ENCODE peak calls at places on chromosomes 16 and 17, in four cellular contexts. X is GM06990; C is CD8-positive, alpha-beta memory T cell; K is PC-9. I is an unnamed sample.

GRCh38 chr16:89973654-89974335 is 25.2 kb downstream of the DEF8 start:
- DNase-seq in X (no peak), C (no peak), K (no peak), I (no peak)

GRCh38 chr17:9644910-9645751 is at the start of gene USP43:
- DNase-seq in X (peak; percentile 29), C (no peak), K (peak; percentile 90), I (no peak)

GRCh38 chr16:19524866-19525723 is 1.4 kb downstream of the CCP110 start:
- DNase-seq in X (no peak), C (no peak), K (no peak), I (no peak)

GRCh38 chr16:17413508-17413907 is 57.3 kb downstream of the XYLT1 start:
- DNase-seq in X (no peak), C (no peak), K (no peak), I (no peak)

GRCh38 chr17:8935194-8935593 is 30.3 kb downstream of the PIK3R5 start:
- DNase-seq in X (peak; percentile 67), C (peak; percentile 81), K (no peak), I (peak; percentile 65)

GRCh38 chr16:24668481-24669001 is 60.9 kb upstream of the TNRC6A start:
- DNase-seq in X (no peak), C (no peak), K (no peak), I (no peak)

GRCh38 chr17:39636927-39637736 is at the start of gene STARD3:
- DNase-seq in X (peak; percentile 93), C (peak; percentile 93), K (peak; percentile 82), I (peak; percentile 80)

GRCh38 chr17:28796062-28796461 is 46.5 kb downstream of the FAM222B start:
- DNase-seq in X (no peak), C (no peak), K (no peak), I (no peak)

GRCh38 chr16:88854306-88855111 is 2.2 kb downstream of the GALNS start:
- DNase-seq in X (peak; percentile 43), C (peak; percentile 53), K (no peak), I (no peak)

GRCh38 chr16:54282923-54283734 is 3.5 kb downstream of the IRX3 start:
- DNase-seq in X (no peak), C (no peak), K (no peak), I (no peak)

GRCh38 chr17:58329035-58329807 is 626 bp upstream of the TSPOAP1 start:
- DNase-seq in X (peak; percentile 88), C (peak; percentile 78), K (no peak), I (peak; percentile 39)

GRCh38 chr17:47810200-47810821 is 11.3 kb downstream of the OSBPL7 start:
- DNase-seq in X (no peak), C (peak; percentile 72), K (peak; percentile 93), I (peak; percentile 23)

GRCh38 chr17:17782425-17783120 is 54.2 kb downstream of the SREBF1 start:
- DNase-seq in X (peak; percentile 57), C (no peak), K (peak; percentile 49), I (no peak)

GRCh38 chr16:82761236-82761635 is 134.5 kb downstream of the CDH13 start:
- DNase-seq in X (no peak), C (no peak), K (no peak), I (no peak)

GRCh38 chr17:77208217-77208808 is 67.5 kb downstream of the SEC14L1 start:
- DNase-seq in X (no peak), C (no peak), K (no peak), I (no peak)

GRCh38 chr16:52827456-52827855 is 225.2 kb downstream of the CHD9NB start:
- DNase-seq in X (no peak), C (no peak), K (no peak), I (no peak)

GRCh38 chr16:47732122-47732805 is 271.1 kb downstream of the PHKB start:
- DNase-seq in X (no peak), C (no peak), K (no peak), I (no peak)

GRCh38 chr17:4032738-4033137 is 68.5 kb upstream of the ATP2A3 start:
- DNase-seq in X (no peak), C (no peak), K (no peak), I (no peak)

GRCh38 chr17:77217566-77217965 is 76.8 kb downstream of the SEC14L1 start:
- DNase-seq in X (no peak), C (no peak), K (no peak), I (no peak)

GRCh38 chr16:89582614-89583196 is 7.1 kb downstream of the CPNE7 start:
- DNase-seq in X (no peak), C (no peak), K (no peak), I (no peak)

GRCh38 chr16:68412061-68412460 is 36.2 kb downstream of the SMPD3 start:
- DNase-seq in X (no peak), C (no peak), K (no peak), I (no peak)

GRCh38 chr16:65598626-65599025 is 476.8 kb upstream of the CDH11 start:
- DNase-seq in X (no peak), C (no peak), K (no peak), I (no peak)

GRCh38 chr17:83028851-83029250 is 50.6 kb upstream of the METRNL start:
- DNase-seq in X (no peak), C (no peak), K (no peak), I (no peak)

GRCh38 chr16:29908719-29909220 is 8.5 kb downstream of the ASPHD1 start:
- DNase-seq in X (no peak), C (no peak), K (no peak), I (no peak)

GRCh38 chr16:82055728-82056549 is 20.9 kb downstream of the HSD17B2 start:
- DNase-seq in X (no peak), C (no peak), K (no peak), I (no peak)

GRCh38 chr17:74971842-74972106 is 785 bp downstream of the HID1 start:
- DNase-seq in X (no peak), C (no peak), K (no peak), I (no peak)

GRCh38 chr17:9636501-9636900 is 8.8 kb upstream of the USP43 start:
- DNase-seq in X (no peak), C (no peak), K (no peak), I (no peak)

GRCh38 chr17:40545660-40546059 is 19.6 kb downstream of the CCR7 start:
- DNase-seq in X (no peak), C (no peak), K (no peak), I (no peak)

GRCh38 chr16:85354623-85355514 is 242.6 kb upstream of the CIBAR2 start:
- DNase-seq in X (no peak), C (no peak), K (peak; percentile 77), I (no peak)

GRCh38 chr17:49610883-49611584 is 35.4 kb downstream of the NXPH3 start:
- DNase-seq in X (no peak), C (no peak), K (no peak), I (no peak)

GRCh38 chr17:77657821-77658220 is 300.7 kb upstream of the TNRC6C start:
- DNase-seq in X (no peak), C (no peak), K (no peak), I (no peak)

GRCh38 chr16:88617268-88618031 is 20.9 kb upstream of the IL17C start:
- DNase-seq in X (no peak), C (no peak), K (no peak), I (no peak)

GRCh38 chr16:11323551-11324336 is 21.5 kb upstream of the RMI2 start:
- DNase-seq in X (no peak), C (no peak), K (no peak), I (no peak)

GRCh38 chr17:43846221-43846712 is 709 bp upstream of the CD300LG start:
- DNase-seq in X (peak; percentile 71), C (peak; percentile 76), K (peak; percentile 83), I (peak; percentile 56)

GRCh38 chr16:50121721-50122445 is 31.2 kb upstream of the TENT4B start:
- DNase-seq in X (peak; percentile 67), C (no peak), K (no peak), I (peak; percentile 1)

GRCh38 chr17:56868716-56869115 is 34.8 kb downstream of the DGKE start:
- DNase-seq in X (no peak), C (no peak), K (no peak), I (no peak)

GRCh38 chr16:55056585-55057520 is 126.2 kb downstream of the IRX5 start:
- DNase-seq in X (no peak), C (no peak), K (no peak), I (no peak)

GRCh38 chr17:43900183-43900857 is 7.0 kb downstream of the MPP2 start:
- DNase-seq in X (peak; percentile 67), C (peak; percentile 78), K (peak; percentile 82), I (peak; percentile 46)

GRCh38 chr17:50737118-50737698 is 17.8 kb downstream of the LUC7L3 start:
- DNase-seq in X (no peak), C (no peak), K (no peak), I (no peak)
- H3K4me3 ChIP-seq in X (no peak overlapping the region), C (no peak overlapping the region), K (no peak overlapping the region), I (no peak overlapping the region)

GRCh38 chr16:1344499-1344898 is 7.2 kb downstream of the TSR3 start:
- DNase-seq in X (no peak), C (no peak), K (no peak), I (no peak)

GRCh38 chr16:1341495-1342388 is 8.3 kb downstream of the BAIAP3 start:
- DNase-seq in X (no peak), C (no peak), K (no peak), I (no peak)

GRCh38 chr16:1342526-1343427 is 8.9 kb downstream of the TSR3 start:
- DNase-seq in X (peak; percentile 97), C (peak; percentile 97), K (peak; percentile 98), I (peak; percentile 99)

GRCh38 chr16:1345087-1345486 is 6.6 kb downstream of the TSR3 start:
- DNase-seq in X (no peak), C (no peak), K (no peak), I (no peak)

DNA sequence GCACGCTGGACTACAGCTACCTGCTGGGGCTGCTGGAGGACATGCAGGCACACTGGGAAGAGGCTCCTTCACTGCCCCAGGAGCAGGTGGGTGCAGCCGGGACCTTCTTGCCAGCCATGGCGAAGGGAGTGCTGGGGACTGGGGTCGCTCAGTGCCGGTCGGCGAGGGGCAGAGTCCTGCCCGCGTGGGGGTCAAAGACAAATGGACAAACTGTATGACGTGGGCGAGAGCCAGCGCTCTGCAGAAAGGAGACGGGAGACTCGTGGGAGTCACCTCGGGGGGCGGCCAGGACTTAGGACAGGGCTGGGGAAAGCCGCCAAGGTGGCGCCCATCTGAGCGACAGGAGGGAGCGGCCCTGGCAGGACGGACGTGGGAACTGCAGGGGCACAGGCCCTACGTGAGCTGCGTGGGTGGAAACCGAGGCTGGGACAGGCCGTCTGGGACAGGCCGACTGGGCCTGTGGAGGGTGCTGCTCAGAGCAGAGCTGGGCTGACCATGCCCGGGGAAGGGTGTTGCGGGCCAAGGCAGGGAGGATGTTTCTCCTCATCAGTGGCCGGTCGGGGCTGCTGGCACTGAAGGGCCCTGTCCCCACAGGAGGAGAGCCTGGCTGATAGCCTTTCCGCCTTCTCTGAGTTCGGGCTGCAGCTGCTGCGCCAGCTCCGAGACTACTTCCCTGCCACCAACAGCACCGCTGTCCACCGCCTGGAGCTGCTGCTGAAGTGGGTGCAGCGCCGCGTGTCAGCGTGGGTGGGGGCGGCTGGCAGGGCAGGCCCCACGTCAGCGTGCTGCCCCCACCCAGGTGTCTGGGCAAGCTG is 8.0 kb downstream of the TSR3 start:
- DNase-seq in X (no peak), C (no peak), K (no peak), I (no peak)
- H3K4me3 ChIP-seq in X (no peak overlapping the region), C (peak overlapping the region; percentile 37), K (no peak overlapping the region), I (no peak overlapping the region)

GRCh38 chr17:76131692-76132573 is 9.1 kb downstream of the FOXJ1 start:
- DNase-seq in X (no peak), C (no peak), K (peak; percentile 75), I (no peak)
- H3K4me3 ChIP-seq in X (no peak overlapping the region), C (no peak overlapping the region), K (no peak overlapping the region), I (no peak overlapping the region)

DNA sequence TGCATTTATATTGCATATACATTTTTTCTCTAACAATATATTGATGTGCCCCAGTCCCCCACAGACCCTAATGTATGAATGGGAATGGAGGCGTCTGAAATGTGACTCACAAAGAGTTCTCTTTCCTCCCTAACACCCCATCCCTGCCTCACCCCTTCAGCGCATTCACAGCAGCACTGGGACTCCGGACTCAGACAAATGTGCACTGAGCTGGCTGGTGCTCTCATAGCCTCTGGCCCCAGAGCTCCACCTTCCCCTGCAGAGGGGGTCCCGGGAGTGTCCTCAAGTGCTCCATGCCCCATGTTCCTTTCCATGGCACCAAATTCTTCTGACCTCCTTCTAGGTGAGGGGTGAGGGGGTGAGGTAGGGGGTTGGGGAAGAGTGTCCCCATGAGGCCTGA is 20.6 kb downstream of the NPTX1 start:
- DNase-seq in X (no peak), C (no peak), K (no peak), I (no peak)
- H3K4me3 ChIP-seq in X (peak overlapping the region; percentile 86), C (no peak overlapping the region), K (peak overlapping the region; percentile 69), I (no peak overlapping the region)